ENCODE peak calls at places on chromosomes 11 and 22, in six cellular contexts. P is endothelial cell; L is neural progenitor cell; B is activated CD8-positive, alpha-beta T cell treated with anti-CD3 and anti-CD28 coated beads for 36 hours; F is MCF 10A; N is Calu3. K is an unnamed sample.

GRCh38 chr11:34944692-34945091 is 28.3 kb downstream of the PDHX start:
- DNase-seq in L (no peak), P (no peak), B (no peak), N (no peak), F (no peak), K (no peak)

GRCh38 chr11:64687641-64688533 is 35.1 kb downstream of the NRXN2 start:
- DNase-seq in B (no peak), P (no peak), L (peak; percentile 47), N (no peak), F (no peak), K (no peak)

GRCh38 chr11:66464916-66465315 is 1.8 kb upstream of the PELI3 start:
- DNase-seq in N (no peak), L (no peak), F (no peak), P (no peak), B (no peak), K (no peak)

GRCh38 chr22:43895986-43896645 is 4.3 kb upstream of the PNPLA5 start:
- DNase-seq in P (no peak), F (no peak), B (no peak), N (no peak), L (peak; percentile 33), K (no peak)

GRCh38 chr11:71442123-71442522 is 6.1 kb downstream of the DHCR7 start:
- DNase-seq in P (no peak), L (no peak), N (no peak), F (no peak), B (no peak), K (no peak)

GRCh38 chr11:94855666-94856065 is 87.5 kb downstream of the AMOTL1 start:
- DNase-seq in B (no peak), F (no peak), L (no peak), P (no peak), N (no peak), K (no peak)

GRCh38 chr11:70063555-70063954 is 14.6 kb upstream of the ANO1 start:
- DNase-seq in B (no peak), N (no peak), L (no peak), F (no peak), P (no peak), K (no peak)

GRCh38 chr11:69008774-69009440 is 4.1 kb downstream of the MRGPRF start:
- DNase-seq in F (peak; percentile 86), N (peak; percentile 80), B (no peak), L (no peak), P (no peak), K (peak; percentile 76)

GRCh38 chr11:126710804-126711399 is 289.7 kb downstream of the KIRREL3 start:
- DNase-seq in F (no peak), L (no peak), B (no peak), N (no peak), P (no peak), K (no peak)

GRCh38 chr11:88414981-88415391 is 77.5 kb upstream of the CTSC start:
- DNase-seq in P (no peak), L (no peak), B (peak; percentile 60), N (no peak), F (peak; percentile 58), K (no peak)

GRCh38 chr22:43926349-43926710 is 2.7 kb downstream of the PNPLA3 start:
- DNase-seq in P (no peak), F (no peak), B (no peak), L (no peak), N (no peak), K (no peak)

GRCh38 chr11:113481672-113482071 is 6.5 kb upstream of the DRD2 start:
- DNase-seq in P (no peak), N (no peak), B (no peak), F (no peak), L (no peak), K (no peak)

GRCh38 chr11:67352546-67353316 is 615 bp downstream of the POLD4 start:
- DNase-seq in L (no peak), B (peak; percentile 75), N (peak; percentile 53), F (no peak), P (no peak), K (peak; percentile 88)

GRCh38 chr11:115185507-115185906 is 318.7 kb downstream of the CADM1 start:
- DNase-seq in N (no peak), P (no peak), F (no peak), L (no peak), B (no peak), K (no peak)

GRCh38 chr11:73141031-73141308 is 1.1 kb downstream of the FCHSD2 start:
- DNase-seq in N (peak; percentile 12), L (no peak), P (no peak), B (peak; percentile 59), F (no peak), K (peak; percentile 60)

GRCh38 chr22:42949159-42949558 is 65.8 kb downstream of the PACSIN2 start:
- DNase-seq in P (no peak), F (peak; percentile 54), L (no peak), N (no peak), B (no peak), K (no peak)

GRCh38 chr11:1163321-1163910 is 5.7 kb downstream of the MUC5AC start:
- DNase-seq in L (no peak), F (no peak), P (no peak), B (no peak), N (no peak), K (no peak)

GRCh38 chr11:10302294-10302743 is 2.6 kb upstream of the ADM start:
- DNase-seq in P (no peak), L (peak; percentile 28), B (no peak), F (no peak), N (no peak), K (no peak)

GRCh38 chr22:24994070-24994763 is 41.7 kb downstream of the KIAA1671 start:
- DNase-seq in N (peak; percentile 74), L (peak; percentile 31), P (no peak), B (peak; percentile 67), F (peak; percentile 91), K (peak; percentile 89)
- TF ChIP-seq CTCF in N (no peak), L (no peak), P (no peak), B (no peak), F (peak; percentile 38), K (peak; percentile 29)

DNA sequence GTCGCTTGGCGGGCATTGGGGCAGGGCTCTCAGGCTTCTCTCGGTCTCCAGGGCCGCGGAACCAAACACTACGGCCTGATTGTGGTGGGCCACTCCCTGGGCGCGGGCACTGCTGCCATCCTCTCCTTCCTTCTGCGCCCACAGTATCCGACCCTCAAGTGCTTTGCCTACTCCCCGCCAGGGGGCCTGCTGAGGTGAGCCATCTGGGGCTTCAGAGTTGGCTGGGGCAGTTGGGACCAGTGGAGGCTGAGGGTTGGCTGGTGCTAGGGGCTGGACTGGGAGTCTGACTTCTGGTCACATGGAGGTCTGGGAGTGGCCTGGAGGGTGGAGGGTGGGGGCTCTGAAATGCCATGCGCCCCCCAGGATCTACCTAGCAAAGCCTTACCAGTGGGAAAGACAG is 15.3 kb upstream of the MYRF start:
- DNase-seq in P (no peak), N (no peak), L (no peak), B (no peak), F (peak; percentile 6), K (no peak)
- TF ChIP-seq CTCF in P (no peak), N (no peak), L (no peak), B (no peak), F (no peak), K (no peak)

GRCh38 chr11:125364085-125364822 is 131.8 kb downstream of the FEZ1 start:
- DNase-seq in F (no peak), B (no peak), P (no peak), N (no peak), L (no peak), K (no peak)
- TF ChIP-seq CTCF in F (no peak), B (no peak), P (no peak), N (no peak), L (peak; percentile 19), K (no peak)

GRCh38 chr11:37141707-37142106 is 543.7 kb upstream of the RAG2 start:
- DNase-seq in B (no peak), N (peak; percentile 6), F (peak; percentile 3), P (no peak), L (no peak), K (no peak)
- TF ChIP-seq CTCF in B (no peak), N (no peak), F (peak; percentile 12), P (no peak), L (peak; percentile 40), K (no peak)

GRCh38 chr22:20584029-20584871 is 76.8 kb downstream of the MED15 start:
- DNase-seq in B (no peak), N (no peak), P (no peak), L (no peak), F (no peak), K (no peak)
- TF ChIP-seq CTCF in B (no peak), N (no peak), P (no peak), L (no peak), F (no peak), K (no peak)

K was measured in mucosa of descending colon.